ENCODE peak calls at places on chromosome 1, in four cellular contexts. L, T, I and B are unnamed samples.

GRCh38 chr1:10629091-10629815 is 154.5 kb downstream of the PEX14 start:
- DNase-seq in T (no peak), L (no peak), I (no peak), B (no peak)

GRCh38 chr1:43531453-43531905 is 796 bp downstream of the PTPRF start:
- DNase-seq in I (no peak), T (peak), L (no peak), B (no peak)

GRCh38 chr1:19045898-19046889 is 89.7 kb upstream of the IFFO2 start:
- DNase-seq in L (no peak), T (no peak), I (no peak), B (no peak)

GRCh38 chr1:116254776-116255175 is 118.3 kb upstream of the ATP1A1 start:
- DNase-seq in T (peak), L (no peak), I (no peak), B (no peak)

GRCh38 chr1:203916756-203917155 is 55.4 kb downstream of the SNRPE start:
- DNase-seq in L (no peak), I (no peak), T (no peak), B (no peak)

GRCh38 chr1:212973899-212974298 is 23.6 kb downstream of the VASH2 start:
- DNase-seq in T (no peak), L (no peak), I (no peak), B (no peak)

GRCh38 chr1:111481387-111482221 is 7.8 kb downstream of the C1orf162 start:
- DNase-seq in L (peak), I (no peak), T (peak), B (peak)

GRCh38 chr1:44327679-44328491 is 27.2 kb downstream of the ERI3 start:
- DNase-seq in L (peak), T (peak), I (peak), B (peak)

GRCh38 chr1:20416706-20417105 is 69.3 kb downstream of the CAMK2N1 start:
- DNase-seq in T (no peak), L (no peak), I (no peak), B (no peak)

GRCh38 chr1:189150624-189151023 is 1327.0 kb downstream of the BRINP3 start:
- DNase-seq in I (no peak), L (peak), T (no peak), B (no peak)

GRCh38 chr1:182206628-182207239 is 145.2 kb upstream of the ZNF648 start:
- DNase-seq in I (no peak), L (no peak), T (peak), B (no peak)